ENCODE peak calls at places on chromosome 22, in ten cellular contexts. One of them, this sample, is unnamed.

GRCh38 chr22:40363059-40363458 is 7.3 kb upstream of the SGSM3 start:
- DNase-seq in upper lobe of left lung: no peak
- DNase-seq in hepatocyte: no peak
- DNase-seq in endothelial cell of umbilical vein: no peak
- DNase-seq in pancreas: no peak
- DNase-seq in IMR-90: peak; percentile 90
- DNase-seq in right cardiac atrium: no peak
- DNase-seq in CD4-positive, alpha-beta T cell: no peak
- DNase-seq in psoas muscle: no peak
- DNase-seq in uterus: no peak
- DNase-seq in this sample: no peak

GRCh38 chr22:18042685-18043084 is 18.3 kb upstream of the MICAL3 start:
- DNase-seq in CD4-positive, alpha-beta T cell: no peak
- DNase-seq in uterus: no peak
- DNase-seq in psoas muscle: no peak
- DNase-seq in upper lobe of left lung: no peak
- DNase-seq in right cardiac atrium: no peak
- DNase-seq in endothelial cell of umbilical vein: no peak
- DNase-seq in pancreas: no peak
- DNase-seq in hepatocyte: no peak
- DNase-seq in IMR-90: no peak
- DNase-seq in this sample: no peak

GRCh38 chr22:31630331-31631329 is 31.4 kb downstream of the PISD start:
- DNase-seq in IMR-90: peak; percentile 74
- DNase-seq in uterus: peak; percentile 76
- DNase-seq in psoas muscle: peak; percentile 89
- DNase-seq in pancreas: peak; percentile 75
- DNase-seq in right cardiac atrium: peak; percentile 94
- DNase-seq in CD4-positive, alpha-beta T cell: peak; percentile 73
- DNase-seq in hepatocyte: peak; percentile 93
- DNase-seq in upper lobe of left lung: peak; percentile 90
- DNase-seq in endothelial cell of umbilical vein: peak; percentile 89
- DNase-seq in this sample: peak; percentile 83

GRCh38 chr22:23984430-23984829 is 4.5 kb downstream of the GSTT2 start:
- DNase-seq in pancreas: peak; percentile 33
- DNase-seq in IMR-90: peak; percentile 38
- DNase-seq in psoas muscle: no peak
- DNase-seq in upper lobe of left lung: no peak
- DNase-seq in hepatocyte: no peak
- DNase-seq in right cardiac atrium: no peak
- DNase-seq in endothelial cell of umbilical vein: peak; percentile 34
- DNase-seq in CD4-positive, alpha-beta T cell: peak; percentile 69
- DNase-seq in uterus: no peak
- DNase-seq in this sample: peak; percentile 54

GRCh38 chr22:47129902-47130301 is 367.5 kb downstream of the TBC1D22A start:
- DNase-seq in endothelial cell of umbilical vein: no peak
- DNase-seq in hepatocyte: peak; percentile 77
- DNase-seq in uterus: no peak
- DNase-seq in IMR-90: no peak
- DNase-seq in psoas muscle: no peak
- DNase-seq in CD4-positive, alpha-beta T cell: no peak
- DNase-seq in right cardiac atrium: peak; percentile 28
- DNase-seq in pancreas: no peak
- DNase-seq in upper lobe of left lung: no peak
- DNase-seq in this sample: peak; percentile 98

GRCh38 chr22:25139062-25139461 is 60.6 kb upstream of the CRYBB3 start:
- DNase-seq in pancreas: no peak
- DNase-seq in upper lobe of left lung: no peak
- DNase-seq in right cardiac atrium: peak; percentile 84
- DNase-seq in psoas muscle: no peak
- DNase-seq in IMR-90: no peak
- DNase-seq in CD4-positive, alpha-beta T cell: no peak
- DNase-seq in endothelial cell of umbilical vein: peak; percentile 66
- DNase-seq in hepatocyte: peak; percentile 59
- DNase-seq in uterus: no peak
- DNase-seq in this sample: peak; percentile 19

GRCh38 chr22:39997939-39998726 is 3.4 kb downstream of the FAM83F start:
- DNase-seq in hepatocyte: peak; percentile 68
- DNase-seq in pancreas: peak; percentile 84
- DNase-seq in IMR-90: peak; percentile 36
- DNase-seq in psoas muscle: no peak
- DNase-seq in uterus: peak; percentile 21
- DNase-seq in right cardiac atrium: peak; percentile 72
- DNase-seq in upper lobe of left lung: no peak
- DNase-seq in CD4-positive, alpha-beta T cell: no peak
- DNase-seq in endothelial cell of umbilical vein: peak; percentile 48
- DNase-seq in this sample: peak; percentile 73

GRCh38 chr22:24106385-24107381 is 74.6 kb upstream of the SUSD2 start:
- DNase-seq in pancreas: no peak
- DNase-seq in uterus: peak; percentile 41
- DNase-seq in endothelial cell of umbilical vein: peak; percentile 5
- DNase-seq in IMR-90: no peak
- DNase-seq in CD4-positive, alpha-beta T cell: peak; percentile 25
- DNase-seq in psoas muscle: no peak
- DNase-seq in hepatocyte: no peak
- DNase-seq in upper lobe of left lung: no peak
- DNase-seq in right cardiac atrium: no peak
- DNase-seq in this sample: no peak

GRCh38 chr22:31333648-31334047 is 12.5 kb downstream of the PATZ1 start:
- DNase-seq in endothelial cell of umbilical vein: no peak
- DNase-seq in IMR-90: no peak
- DNase-seq in upper lobe of left lung: no peak
- DNase-seq in right cardiac atrium: no peak
- DNase-seq in uterus: no peak
- DNase-seq in CD4-positive, alpha-beta T cell: no peak
- DNase-seq in psoas muscle: no peak
- DNase-seq in hepatocyte: no peak
- DNase-seq in pancreas: no peak
- DNase-seq in this sample: no peak

GRCh38 chr22:50272103-50272782 is 2.1 kb upstream of the MAPK11 start:
- DNase-seq in endothelial cell of umbilical vein: no peak
- DNase-seq in hepatocyte: no peak
- DNase-seq in uterus: no peak
- DNase-seq in upper lobe of left lung: no peak
- DNase-seq in CD4-positive, alpha-beta T cell: no peak
- DNase-seq in psoas muscle: no peak
- DNase-seq in right cardiac atrium: no peak
- DNase-seq in IMR-90: peak; percentile 13
- DNase-seq in pancreas: no peak
- DNase-seq in this sample: no peak

GRCh38 chr22:24482586-24482985 is 12.5 kb upstream of the UPB1 start:
- DNase-seq in endothelial cell of umbilical vein: peak; percentile 67
- DNase-seq in pancreas: no peak
- DNase-seq in psoas muscle: no peak
- DNase-seq in hepatocyte: no peak
- DNase-seq in CD4-positive, alpha-beta T cell: no peak
- DNase-seq in IMR-90: peak; percentile 79
- DNase-seq in right cardiac atrium: no peak
- DNase-seq in uterus: no peak
- DNase-seq in upper lobe of left lung: no peak
- DNase-seq in this sample: no peak

GRCh38 chr22:28116261-28116673 is 197.2 kb upstream of the PITPNB start:
- DNase-seq in psoas muscle: peak; percentile 68
- DNase-seq in hepatocyte: peak; percentile 34
- DNase-seq in endothelial cell of umbilical vein: no peak
- DNase-seq in uterus: peak; percentile 79
- DNase-seq in IMR-90: peak; percentile 90
- DNase-seq in CD4-positive, alpha-beta T cell: no peak
- DNase-seq in right cardiac atrium: peak; percentile 63
- DNase-seq in pancreas: peak; percentile 27
- DNase-seq in upper lobe of left lung: no peak
- DNase-seq in this sample: no peak

GRCh38 chr22:44330727-44331660 is 18.2 kb upstream of the SHISAL1 start:
- DNase-seq in CD4-positive, alpha-beta T cell: no peak
- DNase-seq in IMR-90: no peak
- DNase-seq in upper lobe of left lung: no peak
- DNase-seq in pancreas: no peak
- DNase-seq in uterus: no peak
- DNase-seq in hepatocyte: no peak
- DNase-seq in endothelial cell of umbilical vein: no peak
- DNase-seq in psoas muscle: no peak
- DNase-seq in right cardiac atrium: no peak
- DNase-seq in this sample: no peak
- H3K27me3 ChIP-seq in CD4-positive, alpha-beta T cell: peaks cover 64% of the 10 kb centered on the region
- H3K27me3 ChIP-seq in IMR-90: peaks cover 16% of the 10 kb centered on the region
- H3K27me3 ChIP-seq in upper lobe of left lung: no peaks in the 10 kb centered on the region
- H3K27me3 ChIP-seq in pancreas: peaks cover 11% of the 10 kb centered on the region
- H3K27me3 ChIP-seq in uterus: no peaks in the 10 kb centered on the region
- H3K27me3 ChIP-seq in hepatocyte: peaks cover 51% of the 10 kb centered on the region
- H3K27me3 ChIP-seq in endothelial cell of umbilical vein: peaks cover 29% of the 10 kb centered on the region
- H3K27me3 ChIP-seq in psoas muscle: peaks cover 70% of the 10 kb centered on the region
- H3K27me3 ChIP-seq in right cardiac atrium: no peaks in the 10 kb centered on the region
- H3K27me3 ChIP-seq in this sample: peaks cover 8% of the 10 kb centered on the region

DNA sequence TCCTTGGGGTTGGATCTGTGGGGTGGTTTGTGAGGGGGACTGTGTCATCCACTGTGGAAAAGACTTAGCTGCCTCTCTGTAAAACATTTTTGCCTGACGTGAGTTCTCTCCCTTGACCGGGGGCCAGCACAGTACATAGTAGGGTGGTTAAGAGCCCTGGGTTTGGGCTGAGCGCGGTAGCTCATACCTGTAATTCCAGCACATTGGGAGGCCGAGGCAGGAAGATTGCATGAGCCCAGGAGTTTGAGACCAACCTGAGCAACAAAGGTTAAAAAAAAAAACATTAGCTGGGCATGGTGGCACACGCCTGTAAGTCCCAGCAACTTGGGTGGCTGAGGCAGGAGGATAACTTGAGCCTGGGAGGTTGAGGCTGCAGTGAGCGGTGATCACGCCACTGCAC is 74.7 kb upstream of the WNT7B start:
- DNase-seq in IMR-90: no peak
- DNase-seq in uterus: peak; percentile 23
- DNase-seq in pancreas: peak; percentile 6
- DNase-seq in psoas muscle: no peak
- DNase-seq in hepatocyte: no peak
- DNase-seq in endothelial cell of umbilical vein: no peak
- DNase-seq in upper lobe of left lung: peak; percentile 16
- DNase-seq in CD4-positive, alpha-beta T cell: no peak
- DNase-seq in right cardiac atrium: no peak
- DNase-seq in this sample: no peak
- H3K27me3 ChIP-seq in IMR-90: no peaks in the 10 kb centered on the region
- H3K27me3 ChIP-seq in uterus: no peaks in the 10 kb centered on the region
- H3K27me3 ChIP-seq in pancreas: no peaks in the 10 kb centered on the region
- H3K27me3 ChIP-seq in psoas muscle: no peaks in the 10 kb centered on the region
- H3K27me3 ChIP-seq in hepatocyte: no peaks in the 10 kb centered on the region
- H3K27me3 ChIP-seq in endothelial cell of umbilical vein: no peaks in the 10 kb centered on the region
- H3K27me3 ChIP-seq in upper lobe of left lung: no peaks in the 10 kb centered on the region
- H3K27me3 ChIP-seq in CD4-positive, alpha-beta T cell: no peaks in the 10 kb centered on the region
- H3K27me3 ChIP-seq in right cardiac atrium: no peaks in the 10 kb centered on the region
- H3K27me3 ChIP-seq in this sample: no peaks in the 10 kb centered on the region

DNA sequence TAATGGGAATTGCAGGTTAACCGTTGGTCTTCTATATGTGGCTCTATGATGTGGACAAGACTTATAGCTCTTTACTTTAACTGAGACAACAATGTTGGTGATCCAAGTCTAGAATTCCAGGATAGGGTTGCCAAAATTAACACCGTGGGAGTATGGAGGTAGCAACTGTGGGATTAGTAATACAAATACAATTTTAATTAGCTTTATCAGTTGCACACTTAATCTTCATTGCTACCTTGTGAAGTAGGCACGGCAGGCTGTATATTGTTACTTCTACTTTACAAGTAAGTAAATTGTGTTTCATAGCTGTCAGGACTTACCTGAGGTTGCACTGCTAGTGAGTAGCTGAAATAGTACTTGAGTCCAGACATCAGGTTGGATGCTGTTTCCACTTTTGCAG is 21.0 kb downstream of the MTMR3 start:
- DNase-seq in psoas muscle: no peak
- DNase-seq in IMR-90: no peak
- DNase-seq in right cardiac atrium: no peak
- DNase-seq in endothelial cell of umbilical vein: no peak
- DNase-seq in CD4-positive, alpha-beta T cell: no peak
- DNase-seq in upper lobe of left lung: no peak
- DNase-seq in pancreas: no peak
- DNase-seq in hepatocyte: no peak
- DNase-seq in uterus: no peak
- DNase-seq in this sample: peak; percentile 13
- H3K27me3 ChIP-seq in psoas muscle: no peaks in the 10 kb centered on the region
- H3K27me3 ChIP-seq in IMR-90: no peaks in the 10 kb centered on the region
- H3K27me3 ChIP-seq in right cardiac atrium: no peaks in the 10 kb centered on the region
- H3K27me3 ChIP-seq in endothelial cell of umbilical vein: no peaks in the 10 kb centered on the region
- H3K27me3 ChIP-seq in CD4-positive, alpha-beta T cell: no peaks in the 10 kb centered on the region
- H3K27me3 ChIP-seq in upper lobe of left lung: no peaks in the 10 kb centered on the region
- H3K27me3 ChIP-seq in pancreas: no peaks in the 10 kb centered on the region
- H3K27me3 ChIP-seq in hepatocyte: no peaks in the 10 kb centered on the region
- H3K27me3 ChIP-seq in uterus: no peaks in the 10 kb centered on the region
- H3K27me3 ChIP-seq in this sample: no peaks in the 10 kb centered on the region

GRCh38 chr22:22213231-22213630 is 31.4 kb upstream of the VPREB1 start:
- DNase-seq in right cardiac atrium: no peak
- DNase-seq in IMR-90: peak; percentile 40
- DNase-seq in CD4-positive, alpha-beta T cell: no peak
- DNase-seq in upper lobe of left lung: no peak
- DNase-seq in pancreas: no peak
- DNase-seq in endothelial cell of umbilical vein: no peak
- DNase-seq in psoas muscle: no peak
- DNase-seq in uterus: no peak
- DNase-seq in hepatocyte: no peak
- DNase-seq in this sample: no peak

GRCh38 chr22:22207845-22208564 is 36.6 kb upstream of the VPREB1 start:
- DNase-seq in upper lobe of left lung: peak; percentile 70
- DNase-seq in hepatocyte: peak; percentile 89
- DNase-seq in endothelial cell of umbilical vein: peak; percentile 68
- DNase-seq in right cardiac atrium: peak; percentile 80
- DNase-seq in CD4-positive, alpha-beta T cell: peak; percentile 64
- DNase-seq in psoas muscle: peak; percentile 30
- DNase-seq in uterus: no peak
- DNase-seq in IMR-90: peak; percentile 70
- DNase-seq in pancreas: peak; percentile 21
- DNase-seq in this sample: peak; percentile 61

GRCh38 chr22:22210889-22211833 is 33.4 kb upstream of the VPREB1 start:
- DNase-seq in upper lobe of left lung: no peak
- DNase-seq in right cardiac atrium: no peak
- DNase-seq in CD4-positive, alpha-beta T cell: no peak
- DNase-seq in endothelial cell of umbilical vein: no peak
- DNase-seq in IMR-90: no peak
- DNase-seq in psoas muscle: no peak
- DNase-seq in hepatocyte: no peak
- DNase-seq in pancreas: no peak
- DNase-seq in uterus: no peak
- DNase-seq in this sample: no peak

GRCh38 chr22:22210375-22210774 is 34.2 kb upstream of the VPREB1 start:
- DNase-seq in pancreas: no peak
- DNase-seq in upper lobe of left lung: no peak
- DNase-seq in CD4-positive, alpha-beta T cell: no peak
- DNase-seq in uterus: no peak
- DNase-seq in right cardiac atrium: no peak
- DNase-seq in endothelial cell of umbilical vein: peak; percentile 41
- DNase-seq in IMR-90: peak; percentile 85
- DNase-seq in psoas muscle: no peak
- DNase-seq in hepatocyte: peak; percentile 41
- DNase-seq in this sample: no peak

DNA sequence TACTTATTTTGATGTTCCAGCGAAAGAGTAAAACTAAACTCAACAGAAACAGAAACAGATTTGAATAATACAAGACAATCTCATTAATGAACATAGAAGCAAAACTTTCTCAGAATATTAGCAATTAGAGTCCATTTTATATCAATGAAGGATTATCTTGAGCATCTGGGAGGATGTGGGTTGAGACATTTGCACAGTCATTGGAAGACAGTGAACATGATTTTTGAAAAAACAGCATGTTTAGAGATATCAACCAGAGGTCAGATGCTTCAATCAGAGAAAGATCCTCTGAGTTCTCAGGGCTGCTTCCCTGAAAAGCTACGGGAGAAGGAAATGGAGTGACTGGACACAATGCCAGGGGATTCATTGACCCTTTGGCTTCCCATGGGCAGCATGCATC is 35.9 kb upstream of the VPREB1 start:
- DNase-seq in endothelial cell of umbilical vein: no peak
- DNase-seq in pancreas: no peak
- DNase-seq in psoas muscle: no peak
- DNase-seq in right cardiac atrium: no peak
- DNase-seq in hepatocyte: no peak
- DNase-seq in IMR-90: no peak
- DNase-seq in CD4-positive, alpha-beta T cell: no peak
- DNase-seq in uterus: no peak
- DNase-seq in upper lobe of left lung: no peak
- DNase-seq in this sample: no peak
- H3K27me3 ChIP-seq in endothelial cell of umbilical vein: peaks cover 26% of the 10 kb centered on the region
- H3K27me3 ChIP-seq in pancreas: no peaks in the 10 kb centered on the region
- H3K27me3 ChIP-seq in psoas muscle: peaks cover 20% of the 10 kb centered on the region
- H3K27me3 ChIP-seq in right cardiac atrium: no peaks in the 10 kb centered on the region
- H3K27me3 ChIP-seq in hepatocyte: peaks cover 25% of the 10 kb centered on the region
- H3K27me3 ChIP-seq in IMR-90: peaks cover 17% of the 10 kb centered on the region
- H3K27me3 ChIP-seq in CD4-positive, alpha-beta T cell: no peaks in the 10 kb centered on the region
- H3K27me3 ChIP-seq in uterus: no peaks in the 10 kb centered on the region
- H3K27me3 ChIP-seq in upper lobe of left lung: no peaks in the 10 kb centered on the region
- H3K27me3 ChIP-seq in this sample: no peaks in the 10 kb centered on the region

This sample was measured in small intestine.